ENCODE peak calls at places on chromosome 7, in eight cellular contexts. N, B, M, S, R, V, Y and F are unnamed samples.

GRCh38 chr7:76054129-76055120 is 6.5 kb downstream of the MDH2 start:
- DNase-seq in B (no peak), S (peak), Y (no peak), V (no peak), M (peak), N (peak), R (no peak), F (no peak)

GRCh38 chr7:20858913-20859312 is 72.2 kb upstream of the SP8 start:
- DNase-seq in B (no peak), Y (no peak), M (no peak), S (no peak), N (no peak), V (no peak), R (no peak), F (no peak)

GRCh38 chr7:131026297-131027003 is 292.4 kb upstream of the KLF14 start:
- DNase-seq in S (no peak), N (no peak), M (peak), Y (no peak), V (no peak), R (no peak), B (no peak), F (peak)

GRCh38 chr7:106317971-106318370 is 33.2 kb upstream of the NAMPT start:
- DNase-seq in S (no peak), M (peak), V (no peak), N (no peak), R (no peak), B (no peak), Y (no peak), F (no peak)

GRCh38 chr7:156827587-156828203 is 65.3 kb downstream of the LMBR1 start:
- DNase-seq in S (no peak), N (peak), Y (no peak), R (no peak), V (no peak), M (peak), B (peak), F (no peak)

GRCh38 chr7:22771194-22771593 is 44.2 kb downstream of the IL6 start:
- DNase-seq in Y (no peak), R (no peak), V (no peak), M (no peak), B (no peak), S (no peak), N (no peak), F (no peak)

GRCh38 chr7:134890246-134891240 is 95.8 kb upstream of the AGBL3 start:
- DNase-seq in M (peak), Y (no peak), R (no peak), B (no peak), S (no peak), V (no peak), N (no peak), F (no peak)

GRCh38 chr7:8217200-8218068 is 44.5 kb downstream of the ICA1 start:
- DNase-seq in S (peak), V (no peak), R (no peak), M (peak), N (peak), B (peak), Y (peak), F (peak)

GRCh38 chr7:126856691-126857291 is 395.9 kb downstream of the GRM8 start:
- DNase-seq in S (peak), R (no peak), V (no peak), N (peak), B (peak), Y (peak), M (no peak), F (no peak)